ENCODE peak calls at places on chromosome 5, in nine cellular contexts. Y is endothelial cell of umbilical vein, O is SK-N-SH, E is osteoblast, L is HepG2, I is IMR-90, W is hepatocyte, A is neural progenitor cell, T is fibroblast of lung. Z is an unnamed sample. For H3K9me3, the result is how much of the 10 kb centered on the place peaks cover.

GRCh38 chr5:140346348-140347221 is at the start of gene HBEGF:
- DNase-seq in Y (peak), O (peak), E (peak), L (peak), I (peak), W (peak), A (peak), T (peak), Z (peak)

GRCh38 chr5:142801495-142801871 is 31.3 kb downstream of the ARHGAP26 start:
- DNase-seq in Y (no peak), O (no peak), E (no peak), L (no peak), I (no peak), W (no peak), A (no peak), T (no peak), Z (no peak)

GRCh38 chr5:33270671-33271070 is 170.1 kb upstream of the TARS1 start:
- DNase-seq in Y (no peak), O (no peak), E (no peak), L (no peak), I (no peak), W (no peak), A (no peak), T (no peak), Z (no peak)

GRCh38 chr5:90560771-90561170 is 2.2 kb downstream of the ADGRV1 start:
- DNase-seq in Y (no peak), O (no peak), E (no peak), L (no peak), I (no peak), W (no peak), A (no peak), T (no peak), Z (no peak)

GRCh38 chr5:139862313-139862712 is 66.7 kb downstream of the PSD2 start:
- DNase-seq in Y (peak), O (no peak), E (no peak), L (no peak), I (peak), W (no peak), A (no peak), T (peak), Z (peak)

GRCh38 chr5:135386096-135386495 is 12.9 kb downstream of the MACROH2A1 start:
- DNase-seq in Y (peak), O (no peak), E (peak), L (no peak), I (peak), W (no peak), A (no peak), T (no peak), Z (peak)

GRCh38 chr5:160339406-160340140 is 27.2 kb upstream of the CCNJL start:
- DNase-seq in Y (no peak), O (no peak), E (no peak), L (no peak), I (no peak), W (no peak), A (no peak), T (no peak), Z (peak)

GRCh38 chr5:148735301-148735700 is 81.0 kb upstream of the HTR4 start:
- DNase-seq in Y (peak), O (no peak), E (no peak), L (no peak), I (peak), W (no peak), A (no peak), T (peak), Z (no peak)

GRCh38 chr5:91499943-91500531 is 116.9 kb upstream of the ARRDC3 start:
- DNase-seq in Y (peak), O (peak), E (no peak), L (peak), I (peak), W (peak), A (peak), T (peak), Z (peak)

GRCh38 chr5:104353371-104353770 is 790.8 kb upstream of the NUDT12 start:
- DNase-seq in Y (no peak), O (no peak), E (no peak), L (no peak), I (no peak), W (no peak), A (no peak), T (no peak), Z (no peak)

GRCh38 chr5:99706160-99706559 is 777.4 kb upstream of the CHD1 start:
- DNase-seq in Y (no peak), O (no peak), E (no peak), L (no peak), I (no peak), W (no peak), A (no peak), T (no peak), Z (no peak)

GRCh38 chr5:87888139-87888538 is 380.5 kb downstream of the TMEM161B start:
- DNase-seq in Y (no peak), O (no peak), E (no peak), L (no peak), I (no peak), W (no peak), A (no peak), T (no peak), Z (no peak)

GRCh38 chr5:15885156-15885555 is 294.4 kb downstream of the MARCHF11 start:
- DNase-seq in Y (no peak), O (no peak), E (no peak), L (no peak), I (peak), W (no peak), A (no peak), T (no peak), Z (peak)

GRCh38 chr5:759111-759741 is 25.3 kb downstream of the ZDHHC11B start:
- DNase-seq in Y (no peak), O (peak), E (no peak), L (peak), I (no peak), W (peak), A (peak), T (peak), Z (peak)

GRCh38 chr5:138138949-138139775 is at the start of gene NME5:
- DNase-seq in Y (peak), O (peak), E (peak), L (no peak), I (peak), W (peak), A (peak), T (peak), Z (no peak)

GRCh38 chr5:133707629-133708028 is 95.3 kb upstream of the FSTL4 start:
- DNase-seq in Y (no peak), O (no peak), E (no peak), L (no peak), I (no peak), W (no peak), A (no peak), T (no peak), Z (no peak)

GRCh38 chr5:17890501-17890900 is 256.2 kb downstream of the TAF11L14 start:
- DNase-seq in Y (no peak), O (no peak), E (no peak), L (no peak), I (no peak), W (no peak), A (no peak), T (no peak), Z (no peak)

GRCh38 chr5:150317048-150318003 is 14.6 kb upstream of the ARSI start:
- DNase-seq in Y (peak), O (peak), E (peak), L (peak), I (peak), W (peak), A (no peak), T (peak), Z (peak)

GRCh38 chr5:112006721-112007120 is 249.7 kb upstream of the NREP start:
- DNase-seq in Y (peak), O (no peak), E (no peak), L (no peak), I (peak), W (no peak), A (no peak), T (peak), Z (peak)

GRCh38 chr5:154090656-154091055 is 51.9 kb downstream of the MFAP3 start:
- DNase-seq in Y (no peak), O (no peak), E (no peak), L (no peak), I (no peak), W (no peak), A (no peak), T (no peak), Z (no peak)

GRCh38 chr5:85320495-85320894 is 935.8 kb upstream of the EDIL3 start:
- DNase-seq in Y (no peak), O (no peak), E (no peak), L (no peak), I (no peak), W (no peak), A (no peak), T (no peak), Z (no peak)

GRCh38 chr5:150073086-150073625 is 13.2 kb downstream of the CSF1R start:
- DNase-seq in Y (no peak), O (no peak), E (peak), L (no peak), I (no peak), W (no peak), A (no peak), T (no peak), Z (no peak)

GRCh38 chr5:112312810-112313209 is 106.3 kb downstream of the EPB41L4A start:
- DNase-seq in Y (peak), O (no peak), E (no peak), L (no peak), I (no peak), W (no peak), A (no peak), T (peak), Z (peak)

GRCh38 chr5:79962580-79963222 is 28.4 kb downstream of the MTX3 start:
- DNase-seq in Y (no peak), O (no peak), E (peak), L (no peak), I (peak), W (no peak), A (peak), T (no peak), Z (peak)

GRCh38 chr5:10863763-10864383 is 102.8 kb upstream of the DAP start:
- DNase-seq in Y (peak), O (peak), E (peak), L (peak), I (peak), W (peak), A (peak), T (peak), Z (peak)

GRCh38 chr5:135455876-135456237 is 3.7 kb upstream of the TIFAB start:
- DNase-seq in Y (no peak), O (no peak), E (no peak), L (no peak), I (no peak), W (no peak), A (no peak), T (no peak), Z (no peak)

GRCh38 chr5:178690208-178690607 is 40.3 kb downstream of the ZNF354A start:
- DNase-seq in Y (no peak), O (no peak), E (no peak), L (no peak), I (no peak), W (no peak), A (no peak), T (no peak), Z (peak)

GRCh38 chr5:139689631-139690384 is 41.7 kb downstream of the CXXC5 start:
- DNase-seq in Y (peak), O (peak), E (peak), L (no peak), I (no peak), W (peak), A (no peak), T (peak), Z (peak)

GRCh38 chr5:42840279-42840678 is 28.6 kb upstream of the SELENOP start:
- DNase-seq in Y (no peak), O (no peak), E (peak), L (peak), I (peak), W (peak), A (no peak), T (peak), Z (peak)

GRCh38 chr5:163789870-163790269 is 284.5 kb downstream of the MAT2B start:
- DNase-seq in Y (no peak), O (no peak), E (no peak), L (no peak), I (peak), W (no peak), A (no peak), T (peak), Z (peak)

GRCh38 chr5:174231961-174232487 is 186.5 kb downstream of the NSG2 start:
- DNase-seq in Y (no peak), O (no peak), E (no peak), L (no peak), I (no peak), W (no peak), A (no peak), T (no peak), Z (no peak)

GRCh38 chr5:137486707-137487106 is 12.4 kb downstream of the SPOCK1 start:
- DNase-seq in Y (peak), O (no peak), E (peak), L (no peak), I (peak), W (no peak), A (no peak), T (no peak), Z (peak)

GRCh38 chr5:164175083-164175482 is 669.7 kb downstream of the MAT2B start:
- DNase-seq in Y (no peak), O (no peak), E (peak), L (no peak), I (peak), W (no peak), A (no peak), T (peak), Z (peak)

GRCh38 chr5:156556666-156557401 is 229.9 kb downstream of the SGCD start:
- DNase-seq in Y (no peak), O (no peak), E (no peak), L (no peak), I (no peak), W (no peak), A (no peak), T (no peak), Z (no peak)

GRCh38 chr5:81687292-81687691 is 63.6 kb downstream of the SSBP2 start:
- DNase-seq in Y (no peak), O (no peak), E (no peak), L (no peak), I (no peak), W (no peak), A (no peak), T (no peak), Z (no peak)
- H3K9me3 ChIP-seq in Y (under half), O (under half), E (under half), L (under half), I (under half), W (under half), A (under half), T (under half), Z (under half)

GRCh38 chr5:77211013-77211690 is 672 bp downstream of the PDE8B start:
- DNase-seq in Y (no peak), O (peak), E (peak), L (no peak), I (no peak), W (peak), A (peak), T (no peak), Z (peak)

GRCh38 chr5:77210091-77211012 is at the start of gene PDE8B:
- DNase-seq in Y (no peak), O (peak), E (peak), L (no peak), I (no peak), W (peak), A (peak), T (no peak), Z (peak)

GRCh38 chr5:77208507-77209163 is 1.8 kb upstream of the PDE8B start:
- DNase-seq in Y (no peak), O (no peak), E (no peak), L (no peak), I (no peak), W (no peak), A (no peak), T (no peak), Z (peak)

GRCh38 chr5:77211691-77212047 is 1.2 kb downstream of the PDE8B start:
- DNase-seq in Y (no peak), O (no peak), E (no peak), L (no peak), I (no peak), W (no peak), A (no peak), T (no peak), Z (no peak)

DNA sequence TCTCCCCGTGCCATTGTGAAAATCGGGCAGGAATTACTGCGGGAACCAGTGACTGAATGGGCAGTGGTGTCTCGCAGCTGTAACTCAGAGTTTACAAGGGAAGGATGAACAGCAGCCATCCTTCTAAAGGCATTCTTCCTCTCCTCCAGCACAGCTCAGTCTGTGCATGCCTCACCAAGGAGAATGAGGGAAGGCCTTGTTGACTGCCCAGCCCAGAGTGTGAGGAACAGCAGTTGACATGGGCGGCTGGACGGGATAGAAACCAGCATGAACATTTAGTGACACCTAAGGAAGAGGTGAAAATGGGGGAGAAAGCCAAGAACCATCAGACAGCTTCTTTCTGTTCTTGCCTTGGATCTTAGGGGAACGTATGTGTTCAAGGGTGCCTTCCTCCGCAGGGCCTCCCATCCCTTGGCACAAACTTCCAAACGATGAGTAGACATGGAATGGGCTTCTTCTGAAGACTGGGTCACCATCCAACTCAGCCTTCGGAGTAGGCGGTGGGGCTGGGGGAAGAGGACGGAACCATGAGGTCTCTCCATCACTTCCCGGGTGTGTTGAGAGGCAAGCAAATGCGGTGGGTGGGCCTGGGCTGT is 887 bp upstream of the PDE8B start:
- DNase-seq in Y (no peak), O (no peak), E (no peak), L (no peak), I (no peak), W (no peak), A (peak), T (no peak), Z (no peak)
- H3K4me2 ChIP-seq in Y (no peak), O (no peak), E (no peak), L (no peak), I (no peak), W (peak), A (peak), T (no peak), Z (peak)

GRCh38 chr5:115377468-115378217 is 81.2 kb upstream of the CCDC112 start:
- DNase-seq in Y (peak), O (no peak), E (peak), L (no peak), I (peak), W (peak), A (no peak), T (peak), Z (peak)
- H2AFZ ChIP-seq in Y (peak), O (peak), E (no peak), L (no peak), I (peak), W (no peak), A (no peak), T (peak), Z (peak)

GRCh38 chr5:141356950-141357349 is 2.1 kb downstream of the PCDHGA4 start:
- DNase-seq in Y (no peak), O (no peak), E (peak), L (no peak), I (no peak), W (no peak), A (no peak), T (no peak), Z (no peak)
- H3K9me3 ChIP-seq in Y (under half), O (under half), E (under half), L (under half), I (half or more), W (under half), A (under half), T (under half), Z (under half)

GRCh38 chr5:37722236-37723146 is 117.3 kb downstream of the GDNF start:
- DNase-seq in Y (peak), O (no peak), E (no peak), L (peak), I (peak), W (peak), A (no peak), T (peak), Z (peak)
- H3K4me2 ChIP-seq in Y (peak), O (peak), E (peak), L (no peak), I (peak), W (no peak), A (no peak), T (peak), Z (peak)

GRCh38 chr5:176575066-176575465 is 25.9 kb downstream of the CDHR2 start:
- DNase-seq in Y (no peak), O (no peak), E (no peak), L (no peak), I (no peak), W (no peak), A (no peak), T (no peak), Z (no peak)

GRCh38 chr5:176575488-176576422 is 26.6 kb downstream of the CDHR2 start:
- DNase-seq in Y (no peak), O (no peak), E (no peak), L (no peak), I (no peak), W (no peak), A (no peak), T (no peak), Z (no peak)

GRCh38 chr5:176577312-176578176 is 28.4 kb downstream of the CDHR2 start:
- DNase-seq in Y (no peak), O (no peak), E (no peak), L (no peak), I (no peak), W (no peak), A (no peak), T (no peak), Z (no peak)

GRCh38 chr5:176573564-176574296 is 24.6 kb downstream of the CDHR2 start:
- DNase-seq in Y (peak), O (peak), E (peak), L (peak), I (peak), W (peak), A (peak), T (peak), Z (peak)

DNA sequence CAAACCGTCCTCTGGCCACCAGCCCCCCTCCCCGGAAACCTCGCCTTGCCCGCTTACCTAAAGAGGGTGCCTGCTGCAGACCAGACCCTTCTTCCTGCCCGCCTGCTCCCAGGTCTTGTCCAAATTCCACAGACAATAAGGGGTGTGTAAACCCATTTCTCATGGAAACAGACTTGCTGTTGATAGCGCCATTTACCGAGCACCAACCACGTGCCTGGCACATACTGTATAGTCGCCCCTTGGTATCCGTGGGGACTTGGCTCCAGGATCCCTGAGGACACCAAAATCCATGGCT is 25.1 kb downstream of the CDHR2 start:
- DNase-seq in Y (no peak), O (no peak), E (no peak), L (no peak), I (no peak), W (no peak), A (no peak), T (no peak), Z (no peak)
- H2AFZ ChIP-seq in Y (no peak), O (no peak), E (no peak), L (no peak), I (peak), W (no peak), A (peak), T (no peak), Z (no peak)

DNA sequence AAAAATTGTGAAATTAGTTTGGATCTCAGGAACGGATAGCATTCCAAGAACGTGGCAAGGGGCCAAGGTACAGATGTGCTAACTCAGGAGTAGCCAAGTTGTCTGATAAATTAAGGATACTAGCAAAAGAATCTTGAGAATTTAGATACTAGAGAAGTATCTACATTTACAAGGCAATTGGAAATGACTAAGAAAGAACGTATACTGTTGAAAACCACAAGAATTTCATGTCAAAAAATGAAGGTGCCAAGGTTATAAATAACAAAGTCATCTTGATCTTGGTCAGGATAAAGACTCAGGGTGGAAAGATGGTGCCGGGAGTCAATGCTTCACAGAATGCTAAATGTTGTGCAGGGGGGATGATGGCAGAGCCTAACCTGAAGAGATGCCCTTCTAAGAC is 19.2 kb downstream of the CAPSL start:
- DNase-seq in Y (no peak), O (no peak), E (peak), L (no peak), I (peak), W (peak), A (no peak), T (peak), Z (peak)
- H3K9me3 ChIP-seq in Y (under half), O (under half), E (under half), L (under half), I (under half), W (under half), A (under half), T (under half), Z (under half)

GRCh38 chr5:168756517-168757391 is 177.6 kb upstream of the PANK3 start:
- DNase-seq in Y (no peak), O (peak), E (peak), L (no peak), I (no peak), W (no peak), A (no peak), T (no peak), Z (no peak)
- H3K4me2 ChIP-seq in Y (no peak), O (no peak), E (no peak), L (no peak), I (no peak), W (no peak), A (no peak), T (no peak), Z (no peak)

GRCh38 chr5:105963856-105964255 is 1706.9 kb downstream of the EFNA5 start:
- DNase-seq in Y (peak), O (no peak), E (no peak), L (no peak), I (peak), W (no peak), A (no peak), T (no peak), Z (no peak)
- H2AFZ ChIP-seq in Y (no peak), O (no peak), E (peak), L (no peak), I (no peak), W (no peak), A (no peak), T (peak), Z (no peak)